ENCODE peak calls at places on chromosomes 11 and 22, in ten cellular contexts. X is colonic mucosa; P is suprapubic skin; R is CD4-positive, alpha-beta T cell; Z is astrocyte of the spinal cord; O is astrocyte of the cerebellum; T is HFFc6; J is psoas muscle; Y is astrocyte; F is CD8-positive, alpha-beta T cell. M is an unnamed sample.

GRCh38 chr11:6724013-6724412 is 40.9 kb upstream of the MRPL17 start:
- DNase-seq in X (no peak), P (no peak), R (no peak), Z (no peak), O (no peak), T (no peak), J (no peak), Y (no peak), F (no peak), M (no peak)

GRCh38 chr11:22633354-22633902 is 7.8 kb upstream of the FANCF start:
- DNase-seq in X (no peak), P (no peak), R (no peak), Z (no peak), O (no peak), T (no peak), J (no peak), Y (no peak), F (no peak), M (no peak)

GRCh38 chr11:112292188-112292587 is 31.5 kb upstream of the PLET1 start:
- DNase-seq in X (no peak), P (no peak), R (no peak), Z (no peak), O (no peak), T (no peak), J (no peak), Y (no peak), F (no peak), M (no peak)

GRCh38 chr11:11178671-11179070 is 174.4 kb downstream of the CSNK2A3 start:
- DNase-seq in X (no peak), P (no peak), R (no peak), Z (no peak), O (no peak), T (no peak), J (no peak), Y (peak), F (no peak), M (no peak)

GRCh38 chr11:3905080-3905953 is 49.9 kb downstream of the STIM1 start:
- DNase-seq in X (peak), P (no peak), R (peak), Z (peak), O (no peak), T (peak), J (no peak), Y (peak), F (peak), M (no peak)

GRCh38 chr11:44563716-44564115 is 1.7 kb upstream of the CD82 start:
- DNase-seq in X (no peak), P (no peak), R (no peak), Z (peak), O (no peak), T (peak), J (no peak), Y (peak), F (no peak), M (no peak)

GRCh38 chr22:31821572-31821971 is 67.8 kb downstream of the DEPDC5 start:
- DNase-seq in X (no peak), P (no peak), R (no peak), Z (no peak), O (no peak), T (no peak), J (no peak), Y (no peak), F (no peak), M (no peak)

GRCh38 chr11:251550-251949 is 14.8 kb downstream of the PSMD13 start:
- DNase-seq in X (no peak), P (no peak), R (no peak), Z (no peak), O (no peak), T (no peak), J (no peak), Y (no peak), F (no peak), M (no peak)

GRCh38 chr22:45441158-45441557 is 27.7 kb downstream of the RIBC2 start:
- DNase-seq in X (peak), P (no peak), R (no peak), Z (peak), O (peak), T (peak), J (peak), Y (no peak), F (peak), M (no peak)

GRCh38 chr22:48708558-48709245 is 1119.0 kb downstream of the BRD1 start:
- DNase-seq in X (no peak), P (peak), R (no peak), Z (no peak), O (no peak), T (no peak), J (no peak), Y (no peak), F (no peak), M (no peak)

GRCh38 chr22:46701262-46701661 is 36.8 kb downstream of the CERK start:
- DNase-seq in X (no peak), P (no peak), R (no peak), Z (no peak), O (no peak), T (no peak), J (no peak), Y (no peak), F (no peak), M (no peak)

GRCh38 chr22:20729194-20729593 is 44.7 kb upstream of the SERPIND1 start:
- DNase-seq in X (no peak), P (no peak), R (no peak), Z (no peak), O (no peak), T (no peak), J (no peak), Y (no peak), F (no peak), M (no peak)

GRCh38 chr11:18171377-18172000 is 1.1 kb upstream of the MRGPRX4 start:
- DNase-seq in X (no peak), P (no peak), R (no peak), Z (no peak), O (no peak), T (peak), J (no peak), Y (no peak), F (no peak), M (no peak)

GRCh38 chr11:611001-611996 is 4.5 kb downstream of the IRF7 start:
- DNase-seq in X (no peak), P (no peak), R (no peak), Z (no peak), O (no peak), T (no peak), J (no peak), Y (no peak), F (no peak), M (no peak)

GRCh38 chr11:13831707-13832106 is 130.8 kb upstream of the SPON1 start:
- DNase-seq in X (no peak), P (no peak), R (no peak), Z (peak), O (peak), T (no peak), J (no peak), Y (peak), F (no peak), M (no peak)

GRCh38 chr11:44865866-44866272 is 84.8 kb downstream of the TP53I11 start:
- DNase-seq in X (no peak), P (no peak), R (no peak), Z (no peak), O (no peak), T (no peak), J (no peak), Y (no peak), F (no peak), M (no peak)

GRCh38 chr11:84853841-84854497 is 773.2 kb downstream of the DLG2 start:
- DNase-seq in X (no peak), P (no peak), R (no peak), Z (no peak), O (no peak), T (no peak), J (no peak), Y (no peak), F (no peak), M (no peak)

GRCh38 chr11:80281194-80281593 is 840.4 kb upstream of the TENM4 start:
- DNase-seq in X (no peak), P (no peak), R (no peak), Z (no peak), O (no peak), T (no peak), J (no peak), Y (no peak), F (no peak), M (no peak)

GRCh38 chr22:43537019-43537585 is 125.3 kb downstream of the MPPED1 start:
- DNase-seq in X (no peak), P (no peak), R (no peak), Z (no peak), O (no peak), T (no peak), J (no peak), Y (no peak), F (no peak), M (no peak)
- TF ChIP-seq CTCF in X (no peak), P (no peak), R (no peak), Z (no peak), O (no peak), T (peak), J (no peak), Y (no peak), F (no peak), M (peak)

GRCh38 chr11:106724293-106724892 is 293.9 kb downstream of the GUCY1A2 start:
- DNase-seq in X (no peak), P (no peak), R (no peak), Z (no peak), O (no peak), T (no peak), J (no peak), Y (peak), F (no peak), M (no peak)
- TF ChIP-seq CTCF in X (no peak), P (no peak), R (no peak), Z (no peak), O (no peak), T (no peak), J (no peak), Y (no peak), F (no peak), M (no peak)

GRCh38 chr11:82676483-82677094 is 57.1 kb downstream of the FAM181B start:
- DNase-seq in X (no peak), P (no peak), R (no peak), Z (no peak), O (no peak), T (no peak), J (no peak), Y (no peak), F (no peak), M (no peak)
- TF ChIP-seq CTCF in X (peak), P (no peak), R (no peak), Z (peak), O (peak), T (peak), J (peak), Y (peak), F (peak), M (peak)

DNA sequence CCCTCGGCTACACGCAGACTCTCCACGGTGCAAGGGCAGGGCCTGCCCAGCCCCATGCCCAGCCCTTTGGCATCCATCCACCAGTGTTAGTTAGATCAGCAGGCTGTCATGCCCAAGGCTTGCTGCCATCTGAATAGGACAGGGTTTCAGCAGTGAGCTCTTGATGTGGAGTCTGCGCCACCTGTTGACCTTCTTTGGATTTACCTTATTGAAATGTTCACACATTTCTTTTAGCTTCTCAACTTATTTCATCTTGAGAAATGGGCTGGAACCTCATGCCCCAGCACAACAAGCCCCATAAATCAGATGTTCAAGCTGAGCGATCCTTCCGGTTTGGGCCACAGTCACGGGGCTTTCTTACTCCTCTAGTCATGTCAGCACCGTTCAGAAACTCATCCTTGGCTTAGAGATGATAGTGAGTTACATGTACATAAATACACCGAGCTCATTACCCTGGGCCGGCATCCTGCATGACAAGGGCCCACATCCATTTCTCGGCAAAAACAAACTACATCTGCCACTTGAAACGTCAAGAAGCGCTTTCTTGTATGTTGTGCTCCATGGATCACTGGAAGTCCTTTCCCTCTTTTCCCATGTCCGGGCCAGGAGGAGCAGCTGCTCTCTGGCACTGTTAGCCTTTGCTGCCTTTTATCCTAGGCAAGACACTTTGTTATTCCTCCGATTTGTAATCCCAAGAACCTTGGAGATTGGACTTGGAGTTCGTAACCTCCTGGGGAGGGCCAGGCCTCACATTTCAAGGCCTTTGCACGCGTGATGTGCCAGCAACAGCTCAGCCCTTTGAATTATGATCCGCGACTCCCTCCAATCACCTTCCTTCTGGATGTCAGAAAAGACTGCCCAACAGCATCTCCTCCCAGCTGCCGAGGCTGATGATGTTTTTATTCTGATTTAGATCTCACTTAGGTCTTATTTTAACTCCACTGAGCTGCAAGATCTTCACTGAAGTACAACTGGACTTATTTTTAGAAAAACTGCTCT is 61.9 kb downstream of the PARVB start:
- DNase-seq in X (peak), P (no peak), R (no peak), Z (peak), O (peak), T (peak), J (peak), Y (peak), F (no peak), M (no peak)
- TF ChIP-seq CTCF in X (peak), P (no peak), R (no peak), Z (peak), O (peak), T (peak), J (peak), Y (peak), F (no peak), M (peak)

DNA sequence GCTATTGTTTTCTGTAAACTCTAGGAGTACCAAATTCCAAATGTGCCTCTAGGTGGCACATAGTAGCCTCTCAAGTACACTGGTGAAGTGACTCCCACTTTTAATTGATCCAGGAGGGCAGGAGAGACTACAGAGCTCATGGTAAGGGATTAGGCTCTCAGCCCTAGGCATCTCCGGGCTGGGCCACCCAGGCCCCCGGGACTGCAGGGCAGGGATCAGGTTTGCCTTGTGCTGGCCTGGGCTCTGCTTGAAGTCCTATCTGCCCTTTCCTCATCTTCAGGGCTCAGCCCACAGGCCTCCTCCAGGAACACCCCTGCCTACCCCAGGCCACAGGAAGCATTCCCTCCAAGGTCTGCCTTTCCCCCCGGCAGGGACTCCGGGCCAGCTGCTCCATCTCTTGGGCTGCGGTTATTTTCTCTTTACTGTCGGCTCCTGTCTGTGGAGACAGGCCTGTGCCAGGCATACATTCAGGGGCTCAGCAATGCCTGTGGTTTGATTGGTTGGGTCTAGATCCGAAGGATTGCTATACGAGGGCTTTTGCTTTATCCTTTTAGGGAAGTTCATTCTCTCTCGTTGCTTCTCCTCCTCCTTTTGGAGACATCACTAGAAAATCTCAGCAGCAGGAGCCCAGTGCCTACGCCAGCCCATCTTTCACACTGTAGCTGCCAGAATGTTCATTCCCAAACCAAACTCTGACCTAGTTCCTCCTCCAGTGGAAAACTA is 32.8 kb downstream of the PARVA start:
- DNase-seq in X (no peak), P (no peak), R (no peak), Z (peak), O (no peak), T (peak), J (no peak), Y (peak), F (no peak), M (no peak)
- TF ChIP-seq CTCF in X (no peak), P (no peak), R (no peak), Z (no peak), O (peak), T (peak), J (no peak), Y (no peak), F (no peak), M (no peak)

DNA sequence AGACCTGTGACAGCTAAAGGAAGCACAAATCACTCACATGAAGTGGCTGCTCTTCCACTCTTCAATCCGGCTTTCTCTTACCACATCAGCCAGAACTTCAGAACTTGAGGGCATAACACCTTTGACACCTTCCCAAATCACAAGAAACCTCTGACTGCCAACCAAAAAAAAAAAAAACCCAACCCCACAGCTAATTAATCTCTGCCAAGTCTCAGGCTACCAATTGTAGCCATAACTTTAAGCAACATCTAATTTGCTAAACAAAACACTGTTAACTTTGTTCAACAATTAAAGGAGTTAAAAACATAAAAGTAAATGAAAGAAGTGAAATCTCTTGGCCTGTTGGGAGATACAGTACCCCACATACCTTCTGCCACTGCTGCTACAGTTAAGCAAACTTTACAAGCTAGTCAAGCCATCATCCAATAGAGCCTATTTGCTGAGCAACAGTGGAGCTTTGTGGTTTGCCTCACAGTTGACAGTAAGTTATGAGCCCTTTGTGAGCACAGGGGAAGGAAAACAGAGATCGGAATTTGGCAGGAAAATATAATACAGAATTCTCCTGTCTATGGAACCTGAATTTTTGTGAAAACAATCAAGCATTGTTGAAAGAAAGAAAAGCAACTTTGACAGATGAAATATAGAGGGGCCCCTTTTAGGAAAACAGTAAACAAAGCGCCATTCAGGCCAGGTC is at the start of gene SOX6:
- DNase-seq in X (no peak), P (no peak), R (no peak), Z (peak), O (peak), T (peak), J (no peak), Y (peak), F (no peak), M (no peak)
- TF ChIP-seq CTCF in X (no peak), P (no peak), R (no peak), Z (no peak), O (no peak), T (no peak), J (no peak), Y (no peak), F (no peak), M (no peak)